ENCODE peak calls at places on chromosomes 5 and 9, in nine cellular contexts. N is cardiac muscle cell, W is choroid plexus epithelial cell, T is ovary, G is lower lobe of right lung, U is left lung, V is hepatocyte, F is A549, I is fibroblast of mammary gland. S is an unnamed sample.

GRCh38 chr5:61332891-61333350 is 863 bp downstream of the ZSWIM6 start:
- DNase-seq in N (peak), T (peak), I (peak), U (peak), F (peak), V (peak), W (peak), G (peak), S (peak)

GRCh38 chr5:98927988-98928801 is 612 bp downstream of the CHD1 start:
- DNase-seq in G (peak), I (peak), F (peak), U (peak), V (peak), W (peak), N (peak), T (peak), S (peak)

GRCh38 chr9:130681769-130682489 is 11.7 kb upstream of the EXOSC2 start:
- DNase-seq in W (no peak), I (no peak), T (peak), U (no peak), N (peak), V (no peak), F (peak), G (no peak), S (no peak)

GRCh38 chr9:138083873-138084272 is 206.3 kb downstream of the CACNA1B start:
- DNase-seq in N (no peak), F (no peak), W (no peak), V (no peak), T (no peak), G (peak), I (no peak), U (no peak), S (no peak)

GRCh38 chr9:112571624-112572341 is 85.2 kb downstream of the KIAA1958 start:
- DNase-seq in F (no peak), T (no peak), N (no peak), G (no peak), V (no peak), W (no peak), I (no peak), U (no peak), S (no peak)

GRCh38 chr9:38311382-38312270 is 80.9 kb upstream of the ALDH1B1 start:
- DNase-seq in N (peak), T (no peak), V (peak), F (no peak), W (peak), G (no peak), I (no peak), U (no peak), S (peak)

GRCh38 chr9:81002242-81002641 is 687.1 kb downstream of the TLE1 start:
- DNase-seq in G (no peak), N (no peak), T (no peak), V (no peak), I (no peak), W (peak), U (no peak), F (no peak), S (no peak)

GRCh38 chr5:57174128-57174849 is 430 bp downstream of the GPBP1 start:
- DNase-seq in T (no peak), U (peak), V (peak), F (peak), W (peak), I (no peak), G (peak), N (peak), S (peak)

GRCh38 chr9:130042406-130042930 is 521 bp downstream of the FNBP1 start:
- DNase-seq in V (peak), I (no peak), F (no peak), T (peak), N (peak), W (no peak), G (peak), U (peak), S (no peak)

GRCh38 chr9:136665111-136665703 is 2.5 kb downstream of the EGFL7 start:
- DNase-seq in T (no peak), W (no peak), U (no peak), G (no peak), F (no peak), N (peak), V (peak), I (no peak), S (no peak)

DNA sequence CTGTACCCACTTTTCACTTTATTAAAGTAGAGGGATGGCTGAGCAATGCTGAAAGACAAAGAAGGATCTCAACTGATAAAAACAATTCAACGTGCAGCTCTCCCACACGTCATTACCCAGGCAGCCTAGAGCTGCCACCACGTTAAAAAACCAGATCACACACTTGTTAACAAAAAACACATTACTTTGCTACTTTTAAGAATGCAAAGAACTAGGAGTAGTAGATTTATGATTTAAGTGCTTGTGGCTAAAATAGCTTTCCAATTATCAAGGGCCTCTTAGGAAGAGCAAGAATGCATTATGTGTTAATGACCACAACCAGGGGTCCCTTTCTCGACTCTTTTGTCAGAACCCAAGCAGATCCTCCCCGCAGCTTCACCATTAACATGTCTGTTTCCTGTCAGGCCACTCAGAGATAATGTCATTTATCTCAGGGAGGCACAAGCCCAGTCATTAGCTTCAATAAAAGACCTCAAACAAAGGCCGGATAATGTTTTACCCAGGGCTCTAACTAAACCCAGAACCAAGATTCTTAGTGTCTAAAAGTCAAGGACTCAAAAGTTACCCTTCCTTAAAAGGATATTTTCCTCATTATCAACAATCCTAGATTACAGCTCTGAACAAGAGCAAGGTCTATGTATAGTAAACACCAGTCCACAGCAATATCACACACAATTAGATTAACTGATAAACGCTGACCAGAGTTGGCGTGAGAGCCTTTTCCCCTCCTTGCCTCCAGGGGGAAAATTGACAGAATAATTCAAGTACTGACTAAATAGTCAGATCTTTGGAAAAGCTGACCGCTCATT is 7.5 kb downstream of the ZNF608 start:
- DNase-seq in T (no peak), V (peak), G (no peak), N (peak), F (no peak), I (no peak), U (no peak), W (no peak), S (no peak)
- H3K4me3 ChIP-seq in T (no peak), V (no peak), G (no peak), N (peak), F (no peak), I (no peak), U (no peak), W (no peak), S (no peak)

GRCh38 chr9:128657796-128658195 is 1.1 kb upstream of the DYNC2I2 start:
- DNase-seq in G (no peak), I (no peak), N (no peak), W (no peak), V (no peak), U (no peak), T (no peak), F (no peak), S (no peak)

GRCh38 chr9:128657344-128657704 is 677 bp upstream of the DYNC2I2 start:
- DNase-seq in U (no peak), T (no peak), I (no peak), V (no peak), F (no peak), N (no peak), G (no peak), W (no peak), S (no peak)

GRCh38 chr9:128654481-128654880 is 2.2 kb downstream of the DYNC2I2 start:
- DNase-seq in T (no peak), I (no peak), N (no peak), V (no peak), U (no peak), F (no peak), G (no peak), W (no peak), S (no peak)

GRCh38 chr9:128653941-128654340 is 2.7 kb downstream of the DYNC2I2 start:
- DNase-seq in U (no peak), T (no peak), N (no peak), W (no peak), F (no peak), V (no peak), G (no peak), I (no peak), S (no peak)

DNA sequence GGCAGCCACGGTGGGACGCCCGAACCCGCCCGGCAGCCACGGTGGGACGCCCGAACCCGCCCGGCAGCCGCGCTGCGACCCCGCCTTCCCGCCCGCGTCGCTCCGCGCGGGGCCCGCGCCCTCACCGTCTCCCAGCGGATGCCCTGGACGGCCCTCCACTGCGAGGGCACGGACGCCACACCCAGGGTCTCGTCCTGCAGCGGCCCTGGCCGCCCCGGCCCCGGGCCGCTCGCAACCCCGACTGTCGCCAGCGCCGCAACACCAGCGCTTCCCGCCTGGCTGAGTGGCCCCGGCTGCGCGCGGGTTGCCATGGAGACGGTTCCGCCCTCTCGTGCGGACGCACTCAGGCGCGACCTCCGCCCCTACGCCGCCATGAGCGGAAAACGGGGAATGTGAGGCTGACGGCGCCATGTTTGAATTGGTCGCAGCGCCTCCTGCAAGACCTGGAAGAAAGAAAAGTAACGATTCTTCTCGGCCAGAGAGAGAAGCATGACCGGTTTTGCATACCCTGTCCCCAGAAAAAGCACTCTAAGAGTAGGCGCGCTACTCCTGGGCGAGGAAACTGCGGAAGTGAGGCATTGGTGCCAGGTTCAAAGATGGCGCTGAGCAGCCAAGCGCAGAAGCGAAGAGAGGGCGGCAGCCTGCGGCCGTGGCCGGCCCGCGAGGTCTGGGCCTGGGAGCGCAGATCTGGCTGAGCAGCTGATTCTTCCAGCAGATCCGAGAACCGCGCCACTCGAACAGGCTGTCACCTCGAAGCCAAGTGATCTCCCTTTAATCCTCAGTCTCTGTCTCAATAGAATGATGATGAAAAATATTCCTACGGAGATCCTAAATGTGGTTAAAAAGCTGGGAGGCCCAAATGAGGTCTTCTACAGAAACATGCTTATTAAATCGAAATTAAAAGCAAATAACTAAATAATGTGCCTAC is at the start of gene DYNC2I2:
- DNase-seq in N (peak), I (peak), V (peak), G (peak), U (peak), F (peak), T (peak), W (peak), S (peak)
- TF ChIP-seq CTCF in N (no peak), I (no peak), V (no peak), G (no peak), U (no peak), F (no peak), T (no peak), W (no peak), S (no peak)

GRCh38 chr5:172798422-172799215 is 27.6 kb upstream of the DUSP1 start:
- DNase-seq in V (no peak), I (peak), G (no peak), F (peak), T (peak), U (peak), W (peak), N (no peak), S (peak)

GRCh38 chr5:172802013-172802584 is 31.1 kb upstream of the DUSP1 start:
- DNase-seq in U (no peak), N (no peak), W (no peak), G (no peak), T (no peak), V (no peak), F (no peak), I (no peak), S (no peak)

GRCh38 chr5:172799416-172799815 is 28.4 kb upstream of the DUSP1 start:
- DNase-seq in G (no peak), F (no peak), V (no peak), N (no peak), W (no peak), T (no peak), U (no peak), I (no peak), S (no peak)

GRCh38 chr5:172801184-172801671 is 30.2 kb upstream of the DUSP1 start:
- DNase-seq in U (no peak), T (no peak), N (no peak), F (peak), V (peak), W (peak), G (no peak), I (peak), S (peak)

DNA sequence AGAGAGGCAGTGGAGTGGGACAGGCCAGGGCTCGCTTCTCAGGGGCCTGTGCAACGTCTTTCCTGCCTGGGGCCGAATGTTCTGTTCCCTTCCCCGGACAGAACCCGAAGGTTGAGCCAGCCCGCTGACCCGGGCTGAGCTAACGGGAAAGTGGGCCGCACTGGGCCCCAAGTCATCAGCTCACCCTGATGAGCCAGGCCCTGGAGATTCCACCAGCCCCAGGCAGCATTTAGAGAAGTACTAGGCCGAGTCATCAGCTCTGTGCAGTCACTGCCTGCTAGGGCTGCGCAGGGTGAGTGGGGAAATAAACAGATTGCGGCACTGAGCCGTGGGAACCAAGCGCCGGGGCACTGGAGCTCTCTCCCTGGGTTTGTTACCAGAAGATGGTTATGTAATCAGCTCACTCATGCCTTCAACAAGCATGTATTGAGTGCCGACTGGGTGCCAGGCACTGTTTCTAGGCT is 29.1 kb upstream of the DUSP1 start:
- DNase-seq in U (peak), W (peak), G (peak), F (peak), I (peak), V (peak), T (peak), N (no peak), S (peak)
- H3K4me3 ChIP-seq in U (no peak), W (no peak), G (no peak), F (no peak), I (no peak), V (no peak), T (no peak), N (no peak), S (no peak)

DNA sequence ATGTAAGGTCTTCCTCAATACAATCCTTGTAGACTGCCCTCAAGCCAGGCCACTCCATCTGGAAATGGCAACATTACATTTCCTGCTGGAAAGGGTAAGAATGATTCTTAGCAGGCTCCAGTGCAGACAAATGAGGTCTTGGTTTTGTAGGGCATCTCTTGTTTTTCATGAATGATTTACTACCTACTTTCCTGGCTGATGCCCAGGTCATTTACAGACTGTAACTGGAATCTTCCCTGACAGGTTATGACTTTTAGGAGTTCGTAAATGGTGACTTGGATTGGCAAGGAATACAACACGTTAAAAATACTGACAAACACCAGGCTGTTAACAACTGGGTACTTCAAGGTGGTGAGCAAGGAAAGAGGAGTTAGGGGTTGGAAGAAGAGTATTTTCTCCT is 510.5 kb upstream of the TNC start:
- DNase-seq in F (no peak), I (no peak), V (no peak), T (no peak), G (no peak), U (no peak), N (no peak), W (no peak), S (no peak)
- TF ChIP-seq CTCF in F (no peak), I (no peak), V (no peak), T (no peak), G (no peak), U (no peak), N (no peak), W (no peak), S (no peak)

DNA sequence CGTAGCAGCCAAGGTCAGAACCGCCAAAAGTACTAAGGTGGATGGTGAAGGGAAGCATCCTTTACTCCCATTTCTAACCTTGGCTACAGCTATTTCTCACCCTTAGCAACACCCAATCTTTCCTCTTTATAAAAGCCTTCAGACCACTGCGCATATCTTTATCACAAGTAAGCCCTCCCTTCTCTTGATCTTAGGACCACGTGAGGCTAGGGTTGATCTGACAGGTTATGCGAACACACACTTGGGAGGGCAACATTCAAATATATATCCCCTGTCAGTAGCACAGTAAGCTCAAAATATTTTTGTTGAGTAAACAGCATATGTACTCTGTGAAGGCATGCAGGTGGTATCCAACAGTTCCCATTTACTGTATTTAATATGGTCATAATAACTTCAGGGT is 1.5 kb downstream of the ARSB start:
- DNase-seq in T (no peak), G (no peak), W (no peak), N (no peak), I (no peak), V (no peak), U (no peak), F (no peak), S (no peak)
- H3K4me3 ChIP-seq in T (no peak), G (peak), W (peak), N (peak), I (peak), V (no peak), U (peak), F (peak), S (peak)

S was measured in fibroblast of pulmonary artery.